ENCODE peak calls at places on chromosomes 4 and X, in six cellular contexts. I, X, K, L, Q and Y are unnamed samples.

GRCh38 chr4:23819041-23819511 is 70.8 kb downstream of the PPARGC1A start:
- DNase-seq in I (no peak), X (peak), K (peak), L (peak), Q (no peak), Y (no peak)

GRCh38 chr4:17514865-17515264 is at the start of gene CLRN2:
- DNase-seq in I (no peak), X (no peak), K (no peak), L (no peak), Q (no peak), Y (no peak)

GRCh38 chr4:114384629-114385028 is 214.0 kb upstream of the UGT8 start:
- DNase-seq in I (no peak), X (no peak), K (peak), L (no peak), Q (no peak), Y (no peak)

GRCh38 chr4:20456416-20456815 is 204.7 kb downstream of the SLIT2 start:
- DNase-seq in I (no peak), X (no peak), K (no peak), L (no peak), Q (no peak), Y (no peak)

GRCh38 chr4:101025755-101026154 is 321.6 kb downstream of the PPP3CA start:
- DNase-seq in I (no peak), X (no peak), K (no peak), L (no peak), Q (no peak), Y (no peak)

GRCh38 chrX:106247162-106247561 is 79.1 kb downstream of the PWWP3B start:
- DNase-seq in I (no peak), X (no peak), K (peak), L (no peak), Q (no peak), Y (no peak)

GRCh38 chrX:101999644-102000539 is 68.1 kb upstream of the ZMAT1 start:
- DNase-seq in I (no peak), X (no peak), K (no peak), L (no peak), Q (no peak), Y (no peak)

GRCh38 chr4:21203416-21203815 is 503.2 kb downstream of the PACRGL start:
- DNase-seq in I (no peak), X (no peak), K (no peak), L (no peak), Q (no peak), Y (no peak)

GRCh38 chrX:78708171-78708570 is 39.3 kb upstream of the LPAR4 start:
- DNase-seq in I (peak), X (no peak), K (peak), L (no peak), Q (peak), Y (no peak)

GRCh38 chr4:124939908-124940307 is 227.4 kb upstream of the ANKRD50 start:
- DNase-seq in I (no peak), X (no peak), K (no peak), L (no peak), Q (no peak), Y (no peak)

GRCh38 chr4:53014881-53015280 is 152.8 kb downstream of the RASL11B start:
- DNase-seq in I (no peak), X (no peak), K (no peak), L (no peak), Q (no peak), Y (no peak)

GRCh38 chr4:80107374-80107773 is 34.3 kb upstream of the ANTXR2 start:
- DNase-seq in I (no peak), X (no peak), K (no peak), L (no peak), Q (no peak), Y (no peak)

GRCh38 chr4:23006756-23007155 is 314.0 kb downstream of the GBA3 start:
- DNase-seq in I (no peak), X (no peak), K (no peak), L (no peak), Q (no peak), Y (no peak)

GRCh38 chr4:64682946-64683345 is 273.7 kb upstream of the TECRL start:
- DNase-seq in I (no peak), X (no peak), K (no peak), L (no peak), Q (no peak), Y (no peak)

GRCh38 chr4:173370130-173370476 is 651 bp upstream of the SAP30 start:
- DNase-seq in I (peak), X (peak), K (peak), L (peak), Q (peak), Y (peak)

GRCh38 chr4:144820706-144821105 is 174.8 kb downstream of the HHIP start:
- DNase-seq in I (no peak), X (no peak), K (peak), L (no peak), Q (no peak), Y (no peak)

GRCh38 chr4:53959373-53959772 is 105.0 kb downstream of the CHIC2 start:
- DNase-seq in I (no peak), X (no peak), K (no peak), L (no peak), Q (no peak), Y (no peak)

GRCh38 chr4:81565137-81565870 is 93.6 kb upstream of the RASGEF1B start:
- DNase-seq in I (peak), X (peak), K (peak), L (peak), Q (no peak), Y (peak)

GRCh38 chr4:58301384-58301783 is 1191.2 kb upstream of the IGFBP7 start:
- DNase-seq in I (no peak), X (no peak), K (no peak), L (no peak), Q (no peak), Y (no peak)

GRCh38 chr4:173254646-173255045 is 79.5 kb downstream of the HMGB2 start:
- DNase-seq in I (no peak), X (no peak), K (no peak), L (no peak), Q (no peak), Y (no peak)

GRCh38 chrX:149993989-149994388 is 55.7 kb upstream of the EOLA2 start:
- DNase-seq in I (no peak), X (no peak), K (no peak), L (no peak), Q (no peak), Y (no peak)

GRCh38 chrX:111360839-111361238 is 51.2 kb downstream of the DCX start:
- DNase-seq in I (no peak), X (no peak), K (no peak), L (no peak), Q (no peak), Y (no peak)

GRCh38 chr4:187618701-187619278 is 376.8 kb upstream of the ZFP42 start:
- DNase-seq in I (no peak), X (no peak), K (peak), L (no peak), Q (no peak), Y (no peak)

GRCh38 chr4:80492761-80493160 is 157.2 kb downstream of the CFAP299 start:
- DNase-seq in I (no peak), X (no peak), K (no peak), L (no peak), Q (peak), Y (no peak)

GRCh38 chrX:85570496-85570895 is 191.0 kb upstream of the POF1B start:
- DNase-seq in I (no peak), X (no peak), K (no peak), L (no peak), Q (no peak), Y (no peak)

GRCh38 chrX:108312011-108312410 is 126.2 kb downstream of the COL4A6 start:
- DNase-seq in I (no peak), X (no peak), K (no peak), L (no peak), Q (no peak), Y (no peak)

GRCh38 chrX:17375631-17376380 is 806 bp downstream of the NHS start:
- DNase-seq in I (peak), X (peak), K (no peak), L (peak), Q (no peak), Y (no peak)

GRCh38 chr4:95409127-95409526 is 139.6 kb downstream of the UNC5C start:
- DNase-seq in I (no peak), X (no peak), K (peak), L (no peak), Q (no peak), Y (no peak)

GRCh38 chrX:10239611-10240064 is 82.9 kb downstream of the CLCN4 start:
- DNase-seq in I (no peak), X (no peak), K (peak), L (no peak), Q (no peak), Y (no peak)

GRCh38 chr4:37157403-37158167 is 87.0 kb upstream of the NWD2 start:
- DNase-seq in I (no peak), X (no peak), K (no peak), L (no peak), Q (no peak), Y (no peak)

GRCh38 chr4:40479378-40479777 is 144.2 kb downstream of the CHRNA9 start:
- DNase-seq in I (no peak), X (no peak), K (no peak), L (no peak), Q (no peak), Y (no peak)

GRCh38 chrX:130024127-130024526 is 41.7 kb downstream of the BCORL1 start:
- DNase-seq in I (peak), X (peak), K (peak), L (peak), Q (peak), Y (peak)

GRCh38 chr4:16713271-16713670 is 185.2 kb downstream of the LDB2 start:
- DNase-seq in I (no peak), X (no peak), K (no peak), L (no peak), Q (no peak), Y (no peak)

GRCh38 chrX:20322887-20323286 is 56.2 kb upstream of the RPS6KA3 start:
- DNase-seq in I (no peak), X (no peak), K (no peak), L (no peak), Q (no peak), Y (no peak)
- TF ChIP-seq CTCF in I (no peak), X (no peak), K (no peak), L (no peak), Q (no peak), Y (no peak)

GRCh38 chr4:55386073-55386472 is 9.7 kb upstream of the TMEM165 start:
- DNase-seq in I (no peak), X (no peak), K (peak), L (no peak), Q (no peak), Y (no peak)
- TF ChIP-seq CTCF in I (no peak), X (no peak), K (no peak), L (no peak), Q (no peak), Y (no peak)

DNA sequence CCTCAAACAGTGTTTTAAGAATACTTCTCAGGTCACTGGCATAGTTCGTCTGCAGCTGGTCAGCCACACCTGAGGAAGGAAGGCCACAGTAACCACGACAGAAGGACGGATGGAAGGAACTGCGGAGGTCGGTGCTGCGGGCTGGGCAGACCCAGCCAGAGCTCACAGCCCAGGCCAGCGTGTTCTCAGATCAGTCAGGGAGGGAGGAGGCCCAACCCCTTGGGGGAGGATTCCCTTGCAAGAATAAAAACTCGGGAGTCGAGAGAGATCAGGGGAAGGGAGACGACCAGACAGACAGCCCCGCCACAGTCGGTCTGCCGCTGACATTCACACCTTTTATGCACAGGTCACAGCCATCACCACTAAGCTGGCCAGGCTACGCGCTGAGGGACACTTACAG is 11.3 kb upstream of the MXD4 start:
- DNase-seq in I (no peak), X (no peak), K (no peak), L (no peak), Q (no peak), Y (no peak)
- TF ChIP-seq CTCF in I (no peak), X (no peak), K (no peak), L (no peak), Q (no peak), Y (no peak)

DNA sequence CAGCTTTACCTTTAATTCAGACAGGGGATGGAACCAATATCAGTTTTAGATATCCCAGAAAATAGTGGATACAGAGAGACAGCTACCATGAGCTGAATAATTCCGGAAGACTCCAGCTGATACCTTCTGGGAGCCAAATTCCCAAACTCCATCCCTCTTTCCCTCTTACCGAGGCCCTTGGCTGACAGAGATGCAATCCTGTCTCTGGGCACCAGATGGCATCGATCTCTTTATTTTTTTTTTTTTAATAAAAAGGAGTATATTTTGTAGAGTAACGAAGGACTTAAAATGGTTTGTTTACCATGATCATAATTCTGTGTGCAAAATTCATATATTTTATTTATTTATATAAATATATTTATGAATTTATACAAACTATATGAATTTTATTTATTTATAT is 31.0 kb downstream of the RAB40A start:
- DNase-seq in I (no peak), X (no peak), K (no peak), L (no peak), Q (no peak), Y (no peak)
- TF ChIP-seq CTCF in I (peak), X (peak), K (peak), L (no peak), Q (peak), Y (no peak)

DNA sequence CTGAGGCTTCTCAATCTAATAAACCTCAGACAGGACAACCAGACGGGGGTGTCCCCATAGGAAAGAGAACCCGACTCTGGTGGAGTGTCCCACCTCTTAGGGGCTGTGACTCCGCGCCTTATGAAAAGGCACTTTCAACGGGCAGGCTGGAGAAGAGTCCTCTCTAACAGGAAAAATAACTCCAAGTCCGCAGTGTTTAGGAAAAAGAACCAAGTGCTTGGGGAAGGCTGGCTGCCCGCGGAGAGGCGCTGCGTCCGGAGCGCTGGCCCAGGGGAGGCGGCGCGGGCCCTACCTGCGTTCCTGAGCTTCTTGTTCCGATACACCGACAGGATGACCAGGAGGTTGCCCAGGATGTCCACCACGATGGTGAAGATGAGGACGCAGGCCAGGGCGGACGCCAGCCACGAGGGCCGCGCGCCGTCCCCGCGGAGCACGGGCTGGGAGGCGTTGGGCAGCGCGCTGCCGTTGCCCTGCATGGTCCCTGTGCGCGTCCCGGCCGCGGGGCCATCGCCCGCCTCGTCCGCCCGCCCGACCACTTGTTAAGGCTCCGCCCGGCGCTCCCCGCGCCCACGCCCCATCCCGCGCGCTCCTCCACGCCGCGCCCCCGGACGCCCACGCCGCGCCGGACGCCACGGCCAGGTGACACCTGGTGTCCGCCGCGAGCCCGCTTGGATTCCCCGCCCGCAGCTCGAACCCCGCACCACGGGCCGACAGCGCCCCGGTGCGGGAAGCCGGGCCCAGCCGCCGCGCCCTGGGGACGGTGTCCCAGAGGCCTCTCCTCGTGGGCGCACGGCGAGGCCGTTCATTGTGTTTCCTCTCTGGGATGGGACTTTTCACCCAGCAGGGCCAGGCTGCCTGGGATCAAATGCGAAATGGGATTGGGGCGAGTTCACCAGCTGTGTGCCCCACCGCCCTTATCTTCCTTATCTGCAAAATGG is at the start of gene MTNR1A:
- DNase-seq in I (peak), X (no peak), K (no peak), L (no peak), Q (no peak), Y (no peak)
- TF ChIP-seq CTCF in I (no peak), X (no peak), K (no peak), L (no peak), Q (no peak), Y (no peak)

DNA sequence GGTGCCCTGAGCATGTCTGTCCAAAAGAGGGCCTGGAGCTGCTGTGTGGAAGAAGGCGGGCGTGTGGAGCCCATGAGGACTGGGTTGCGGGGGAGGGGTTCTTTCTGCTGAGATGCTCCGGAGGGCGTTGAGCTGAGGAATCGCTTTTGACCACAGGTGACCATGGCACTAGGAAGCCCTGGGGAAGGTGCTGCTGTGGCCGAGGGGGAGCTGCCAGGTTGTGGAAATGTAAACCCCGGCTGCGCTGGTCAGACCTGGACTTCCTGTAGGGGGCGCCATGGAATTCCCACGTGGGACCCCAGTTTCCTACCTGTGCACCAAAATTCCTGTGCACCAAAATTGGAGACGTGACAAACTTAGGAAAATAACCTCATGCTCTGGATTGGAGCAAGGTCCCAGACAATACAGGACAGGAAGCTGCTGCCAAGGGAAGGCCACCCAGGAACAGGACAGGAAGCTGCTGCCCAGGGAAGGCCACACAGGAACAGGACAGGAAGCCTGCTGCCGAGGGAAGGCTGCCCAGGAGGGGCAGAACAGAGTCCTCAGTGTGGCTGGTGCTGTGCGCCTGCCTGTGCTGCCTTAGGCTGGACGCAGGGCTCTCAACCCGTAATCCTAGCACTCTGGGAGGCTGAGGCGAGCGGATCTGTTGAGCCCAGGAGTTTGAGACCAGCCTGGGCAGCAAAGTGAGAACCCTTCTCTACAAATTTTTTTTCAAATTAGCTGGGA is 28.4 kb upstream of the UVSSA start:
- DNase-seq in I (no peak), X (peak), K (no peak), L (no peak), Q (no peak), Y (no peak)
- TF ChIP-seq CTCF in I (peak), X (peak), K (peak), L (no peak), Q (peak), Y (no peak)